ENCODE peak calls at places on chromosomes 13 and 19, in four cellular contexts. S, B, O and T are unnamed samples.

GRCh38 chr19:4009990-4010807 is 2.7 kb downstream of the PIAS4 start:
- DNase-seq in S (no peak), B (no peak), O (no peak), T (no peak)

GRCh38 chr19:58439576-58440554 is at the start of gene ZNF132:
- DNase-seq in S (peak), B (peak), O (peak), T (peak)

GRCh38 chr13:105848494-105848893 is 687.0 kb downstream of the EFNB2 start:
- DNase-seq in S (no peak), B (no peak), O (no peak), T (no peak)

GRCh38 chr13:56561327-56561726 is 579.4 kb upstream of the PRR20A start:
- DNase-seq in S (no peak), B (peak), O (no peak), T (no peak)

GRCh38 chr19:8663920-8664670 is 33.7 kb downstream of the NFILZ start:
- DNase-seq in S (no peak), B (no peak), O (no peak), T (no peak)

GRCh38 chr13:44045179-44045562 is 165.5 kb downstream of the LACC1 start:
- DNase-seq in S (no peak), B (peak), O (no peak), T (no peak)

GRCh38 chr13:41271456-41272285 is 8.3 kb upstream of the MTRF1 start:
- DNase-seq in S (no peak), B (no peak), O (no peak), T (no peak)

GRCh38 chr13:36154567-36155231 is 23.5 kb upstream of the DCLK1 start:
- DNase-seq in S (no peak), B (peak), O (no peak), T (peak)

GRCh38 chr13:69776937-69777336 is 330.7 kb upstream of the ATXN8OS start:
- DNase-seq in S (no peak), B (no peak), O (no peak), T (no peak)

GRCh38 chr19:8194528-8195275 is 14.5 kb upstream of the CERS4 start:
- DNase-seq in S (no peak), B (no peak), O (no peak), T (no peak)

GRCh38 chr19:1087813-1088418 is 7.3 kb downstream of the POLR2E start:
- DNase-seq in S (no peak), B (no peak), O (no peak), T (peak)

GRCh38 chr19:30711296-30711695 is 339.1 kb downstream of the ZNF536 start:
- DNase-seq in S (no peak), B (peak), O (no peak), T (no peak)

GRCh38 chr19:873084-874019 is 13.9 kb downstream of the CFD start:
- DNase-seq in S (no peak), B (peak), O (peak), T (no peak)

GRCh38 chr13:98143157-98143553 is 261 bp downstream of the FARP1 start:
- DNase-seq in S (no peak), B (no peak), O (no peak), T (no peak)

GRCh38 chr19:38036707-38037106 is 129.7 kb downstream of the SIPA1L3 start:
- DNase-seq in S (no peak), B (no peak), O (no peak), T (no peak)

GRCh38 chr13:58343081-58343480 is 711.5 kb downstream of the PCDH17 start:
- DNase-seq in S (no peak), B (no peak), O (no peak), T (no peak)

GRCh38 chr19:43469160-43469480 is 3.7 kb upstream of the LYPD3 start:
- DNase-seq in S (no peak), B (no peak), O (no peak), T (no peak)